ENCODE peak calls at places on chromosomes 2 and 18, in seven cellular contexts. U, O, J, M, G, R and T are unnamed samples.
A peak's percentile ranks its signal among the peaks of the same experiment; 100 is the strongest.

GRCh38 chr2:100588071-100588786 is 25.4 kb downstream of the PDCL3 start:
- DNase-seq in U (no peak), O (peak; percentile 35), J (no peak), M (no peak), G (peak; percentile 38), R (no peak), T (no peak)

GRCh38 chr2:72973566-72974435 is 56.5 kb downstream of the EMX1 start:
- DNase-seq in U (peak; percentile 36), O (peak; percentile 79), J (peak; percentile 86), M (no peak), G (no peak), R (peak; percentile 58), T (peak; percentile 75)

GRCh38 chr2:133097666-133098065 is 427.7 kb upstream of the LYPD1 start:
- DNase-seq in U (no peak), O (no peak), J (no peak), M (no peak), G (no peak), R (no peak), T (no peak)

GRCh38 chr2:41400057-41400665 is 647.7 kb upstream of the PKDCC start:
- DNase-seq in U (no peak), O (no peak), J (peak; percentile 36), M (no peak), G (no peak), R (peak; percentile 17), T (peak; percentile 23)

GRCh38 chr2:224871813-224872212 is 155.6 kb upstream of the CCDC195 start:
- DNase-seq in U (no peak), O (no peak), J (no peak), M (no peak), G (no peak), R (no peak), T (no peak)

GRCh38 chr18:48946329-48946835 is 4.4 kb downstream of the SMAD7 start:
- DNase-seq in U (no peak), O (no peak), J (peak; percentile 82), M (no peak), G (no peak), R (peak; percentile 87), T (peak; percentile 80)

GRCh38 chr2:135043345-135043744 is 3.9 kb downstream of the MAP3K19 start:
- DNase-seq in U (no peak), O (peak; percentile 22), J (no peak), M (no peak), G (no peak), R (no peak), T (no peak)

GRCh38 chr2:209426432-209426831 is 2.6 kb downstream of the MAP2 start:
- DNase-seq in U (no peak), O (no peak), J (peak; percentile 9), M (no peak), G (no peak), R (no peak), T (no peak)

GRCh38 chr2:45780541-45781463 is 129.3 kb downstream of the PRKCE start:
- DNase-seq in U (no peak), O (no peak), J (no peak), M (no peak), G (no peak), R (no peak), T (no peak)

GRCh38 chr2:71067567-71068217 is 756 bp upstream of the NAGK start:
- DNase-seq in U (no peak), O (no peak), J (no peak), M (no peak), G (no peak), R (no peak), T (no peak)

GRCh38 chr2:12637754-12638153 is 79.0 kb upstream of the TRIB2 start:
- DNase-seq in U (no peak), O (no peak), J (no peak), M (no peak), G (no peak), R (no peak), T (no peak)

GRCh38 chr2:84548303-84548702 is 32.0 kb downstream of the DNAH6 start:
- DNase-seq in U (no peak), O (no peak), J (no peak), M (no peak), G (no peak), R (no peak), T (no peak)

GRCh38 chr18:8468911-8469310 is 140.3 kb upstream of the RAB12 start:
- DNase-seq in U (no peak), O (no peak), J (no peak), M (no peak), G (no peak), R (no peak), T (no peak)

GRCh38 chr2:131031875-131032274 is 61.4 kb downstream of the FAM168B start:
- DNase-seq in U (no peak), O (no peak), J (peak; percentile 39), M (no peak), G (no peak), R (no peak), T (no peak)

GRCh38 chr2:144099746-144100438 is 420.0 kb downstream of the ZEB2 start:
- DNase-seq in U (no peak), O (no peak), J (no peak), M (no peak), G (no peak), R (no peak), T (peak; percentile 14)

GRCh38 chr2:230772189-230772588 is 59.5 kb downstream of the CAB39 start:
- DNase-seq in U (no peak), O (no peak), J (no peak), M (no peak), G (no peak), R (no peak), T (no peak)

GRCh38 chr2:119719261-119719627 is 40.2 kb downstream of the TMEM177 start:
- DNase-seq in U (no peak), O (no peak), J (no peak), M (no peak), G (no peak), R (no peak), T (no peak)

GRCh38 chr2:239732666-239733010 is 292.5 kb downstream of the NDUFA10 start:
- DNase-seq in U (no peak), O (no peak), J (no peak), M (no peak), G (no peak), R (no peak), T (no peak)

GRCh38 chr2:239730897-239731296 is 294.2 kb downstream of the NDUFA10 start:
- DNase-seq in U (no peak), O (no peak), J (peak; percentile 79), M (no peak), G (no peak), R (no peak), T (no peak)

GRCh38 chr2:239729681-239730566 is 295.2 kb downstream of the NDUFA10 start:
- DNase-seq in U (no peak), O (no peak), J (no peak), M (no peak), G (no peak), R (no peak), T (no peak)

GRCh38 chr2:239731998-239732665 is 293.0 kb downstream of the NDUFA10 start:
- DNase-seq in U (no peak), O (no peak), J (no peak), M (no peak), G (no peak), R (no peak), T (no peak)

DNA sequence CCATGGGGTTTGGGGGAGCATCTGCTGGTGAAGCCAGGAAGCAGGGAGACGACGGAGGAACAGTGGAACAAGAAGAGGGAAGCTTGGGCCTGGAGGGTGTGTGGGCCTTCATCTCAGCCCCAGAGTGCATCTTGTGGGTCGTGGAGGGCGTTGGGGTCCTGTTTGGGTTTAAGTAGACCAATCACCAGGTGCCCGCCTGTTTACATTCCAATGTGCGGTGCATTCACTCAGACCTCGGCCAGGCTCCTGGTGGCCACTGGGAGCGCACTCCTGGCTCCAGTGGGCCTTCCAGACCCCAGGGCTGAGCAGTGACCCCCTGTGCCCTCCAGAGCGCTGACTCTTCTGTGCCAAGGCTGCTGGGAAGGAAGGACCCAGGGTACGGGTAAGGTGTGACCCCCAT is 293.7 kb downstream of the NDUFA10 start:
- DNase-seq in U (no peak), O (no peak), J (no peak), M (no peak), G (no peak), R (peak; percentile 19), T (no peak)
- TF ChIP-seq JUND in U (no peak), O (no peak), J (no peak), M (no peak), G (no peak), R (no peak), T (no peak)

DNA sequence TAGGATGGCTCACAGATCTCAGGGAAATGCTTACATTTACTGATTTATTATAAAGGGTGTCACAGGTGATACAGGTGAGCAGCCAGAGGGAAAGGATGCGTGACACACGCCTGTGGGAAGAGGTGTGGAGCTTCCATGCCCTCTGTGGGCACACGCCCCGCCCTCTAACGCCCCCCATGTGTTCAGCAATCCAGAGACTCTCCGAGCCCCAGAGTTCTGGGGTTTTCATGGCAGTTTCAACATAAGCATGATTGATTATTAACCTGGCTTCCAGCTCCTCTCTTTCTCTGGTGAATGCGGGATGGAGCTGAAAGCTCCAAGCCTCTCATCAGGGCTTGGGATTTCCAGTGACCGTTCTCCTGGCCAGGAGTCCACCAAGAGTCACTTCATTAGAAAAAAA is 34.3 kb upstream of the ODC1 start:
- DNase-seq in U (no peak), O (no peak), J (no peak), M (no peak), G (no peak), R (peak; percentile 50), T (no peak)
- TF ChIP-seq JUND in U (no peak), O (no peak), J (no peak), M (no peak), G (no peak), R (no peak), T (no peak)

GRCh38 chr2:213627835-213628234 is 343.6 kb downstream of the SPAG16 start:
- DNase-seq in U (no peak), O (no peak), J (no peak), M (no peak), G (peak; percentile 7), R (no peak), T (no peak)

DNA sequence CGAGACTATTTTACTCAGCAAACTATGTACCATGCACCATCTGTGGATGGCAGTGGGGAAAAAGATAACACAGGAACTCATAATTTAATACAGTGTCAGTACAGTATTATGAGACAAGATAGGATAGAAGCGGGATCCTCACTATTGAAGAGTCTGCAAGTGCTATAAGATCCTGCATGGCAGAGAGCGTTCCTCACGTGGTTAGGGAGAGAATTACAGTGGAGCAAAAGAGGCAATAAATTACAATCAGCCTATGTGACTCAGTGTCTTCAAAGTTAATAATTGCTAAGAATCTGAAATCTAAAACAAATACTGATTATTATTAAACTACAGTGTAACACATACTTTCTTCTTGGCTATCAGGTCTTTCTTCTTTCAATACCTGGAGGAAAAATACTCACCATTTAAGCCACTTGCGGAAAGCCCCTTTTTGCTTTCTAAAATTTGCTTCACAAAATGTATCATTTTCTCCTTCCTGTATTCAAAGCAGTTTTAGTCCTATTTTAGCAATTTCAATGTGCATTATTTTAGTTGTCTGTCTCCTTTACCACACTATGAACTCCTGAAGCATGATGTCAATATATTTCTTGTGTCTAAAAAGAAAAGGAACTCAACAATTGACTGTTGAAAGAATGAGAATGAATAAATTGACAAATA is 342.9 kb downstream of the SPAG16 start:
- DNase-seq in U (no peak), O (no peak), J (no peak), M (no peak), G (peak; percentile 46), R (no peak), T (no peak)
- TF ChIP-seq JUND in U (no peak), O (no peak), J (no peak), M (no peak), G (no peak), R (no peak), T (no peak)

DNA sequence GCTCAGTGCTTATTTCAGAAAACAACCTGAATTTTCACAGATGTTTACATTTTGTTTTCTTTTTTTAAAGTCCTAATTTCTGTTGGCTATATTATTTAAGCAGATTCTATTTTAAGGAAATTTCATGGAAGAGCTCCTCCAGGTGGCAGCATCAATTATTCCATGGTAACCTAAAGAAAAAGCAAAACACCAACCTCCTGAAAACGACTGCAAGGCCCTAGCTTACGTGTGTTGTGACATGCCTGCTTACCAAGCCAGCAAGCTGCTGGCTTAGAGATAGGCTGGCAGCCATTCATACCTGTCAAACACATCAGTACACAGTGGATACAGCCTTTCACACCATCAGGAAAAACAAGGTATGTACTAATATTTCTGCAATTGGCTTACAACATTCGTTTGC is 64.9 kb downstream of the LPIN2 start:
- DNase-seq in U (peak; percentile 7), O (peak; percentile 33), J (peak; percentile 19), M (no peak), G (no peak), R (peak; percentile 23), T (no peak)
- TF ChIP-seq JUND in U (no peak), O (no peak), J (no peak), M (no peak), G (no peak), R (no peak), T (no peak)